ENCODE peak calls at places on chromosomes 16 and 17, in four cellular contexts. R is A549, X is IMR-90, Y is HepG2. U is an unnamed sample.
A peak's percentile ranks its signal among the peaks of the same experiment; 100 is the strongest.

GRCh38 chr17:43381621-43382020 is 17.2 kb upstream of the ARL4D start:
- DNase-seq in X (no peak), R (no peak), Y (no peak), U (no peak)

GRCh38 chr16:57377080-57377841 is 5.0 kb downstream of the CX3CL1 start:
- DNase-seq in Y (peak; percentile 64), R (peak; percentile 62), X (peak; percentile 85), U (no peak)

GRCh38 chr17:3015890-3016289 is 47.5 kb downstream of the OR1D5 start:
- DNase-seq in X (peak; percentile 46), Y (no peak), R (no peak), U (no peak)

GRCh38 chr17:16906670-16907069 is 65.2 kb downstream of the TNFRSF13B start:
- DNase-seq in R (no peak), Y (no peak), X (peak; percentile 19), U (no peak)

GRCh38 chr16:67666538-67667433 is at the start of the genes C16orf86 and ENKD1:
- DNase-seq in R (peak; percentile 62), Y (peak; percentile 83), X (peak; percentile 41), U (peak; percentile 92)

GRCh38 chr17:62714016-62714777 is 86.7 kb downstream of the MRC2 start:
- DNase-seq in X (peak; percentile 79), R (no peak), Y (no peak), U (no peak)

GRCh38 chr17:19946921-19947320 is 30.7 kb downstream of the AKAP10 start:
- DNase-seq in X (no peak), R (no peak), Y (no peak), U (no peak)

GRCh38 chr16:66418165-66418962 is 8.7 kb upstream of the BEAN1 start:
- DNase-seq in R (no peak), Y (no peak), X (no peak), U (no peak)

GRCh38 chr17:76881408-76881807 is 13.2 kb downstream of the MGAT5B start:
- DNase-seq in X (no peak), R (no peak), Y (no peak), U (no peak)

GRCh38 chr16:86089341-86089900 is 190.5 kb downstream of the IRF8 start:
- DNase-seq in R (no peak), Y (no peak), X (no peak), U (no peak)

GRCh38 chr16:65323655-65324237 is 201.9 kb upstream of the CDH11 start:
- DNase-seq in X (no peak), Y (no peak), R (no peak), U (no peak)

GRCh38 chr17:64679710-64680216 is 17.7 kb upstream of the SMURF2 start:
- DNase-seq in X (peak; percentile 99), R (peak; percentile 95), Y (peak; percentile 81), U (no peak)

GRCh38 chr17:64686705-64687104 is 24.6 kb upstream of the SMURF2 start:
- DNase-seq in R (no peak), Y (no peak), X (no peak), U (no peak)

GRCh38 chr17:48564200-48565023 is 13.7 kb downstream of the HOXB4 start:
- DNase-seq in Y (no peak), X (no peak), R (no peak), U (no peak)

GRCh38 chr17:43983515-43984411 is 20.7 kb upstream of the NAGS start:
- DNase-seq in X (no peak), R (peak; percentile 34), Y (peak; percentile 67), U (peak; percentile 80)

GRCh38 chr17:79950306-79950705 is 85.4 kb downstream of the TBC1D16 start:
- DNase-seq in Y (no peak), R (no peak), X (no peak), U (no peak)

GRCh38 chr17:78414178-78415162 is 36.0 kb downstream of the PGS1 start:
- DNase-seq in Y (no peak), R (no peak), X (no peak), U (no peak)

GRCh38 chr16:77788196-77789084 is at the start of gene VAT1L:
- DNase-seq in X (peak; percentile 63), Y (no peak), R (peak; percentile 44), U (no peak)

GRCh38 chr16:83233153-83233552 is 574.6 kb upstream of the HSBP1 start:
- DNase-seq in R (no peak), Y (no peak), X (peak; percentile 80), U (no peak)

GRCh38 chr17:3920940-3921852 is 4.9 kb upstream of the P2RX1 start:
- DNase-seq in R (no peak), X (no peak), Y (no peak), U (no peak)

GRCh38 chr17:18160128-18160856 is 23.3 kb upstream of the ALKBH5 start:
- DNase-seq in Y (no peak), X (no peak), R (no peak), U (no peak)

GRCh38 chr17:41549596-41550039 is 21.5 kb upstream of the KRT19 start:
- DNase-seq in X (peak; percentile 56), Y (no peak), R (no peak), U (peak; percentile 45)
- TF ChIP-seq MAZ in X (no peak), Y (no peak), R (no peak), U (no peak)

GRCh38 chr16:3690470-3690918 is 26.8 kb downstream of the TRAP1 start:
- DNase-seq in Y (peak; percentile 66), X (peak; percentile 94), R (peak; percentile 89), U (peak; percentile 83)
- TF ChIP-seq MAZ in Y (no peak), X (peak; percentile 76), R (no peak), U (no peak)

GRCh38 chr17:68141050-68141449 is 105.5 kb downstream of the KPNA2 start:
- DNase-seq in Y (no peak), R (no peak), X (peak; percentile 1), U (no peak)
- TF ChIP-seq MAZ in Y (no peak), R (no peak), X (no peak), U (no peak)

DNA sequence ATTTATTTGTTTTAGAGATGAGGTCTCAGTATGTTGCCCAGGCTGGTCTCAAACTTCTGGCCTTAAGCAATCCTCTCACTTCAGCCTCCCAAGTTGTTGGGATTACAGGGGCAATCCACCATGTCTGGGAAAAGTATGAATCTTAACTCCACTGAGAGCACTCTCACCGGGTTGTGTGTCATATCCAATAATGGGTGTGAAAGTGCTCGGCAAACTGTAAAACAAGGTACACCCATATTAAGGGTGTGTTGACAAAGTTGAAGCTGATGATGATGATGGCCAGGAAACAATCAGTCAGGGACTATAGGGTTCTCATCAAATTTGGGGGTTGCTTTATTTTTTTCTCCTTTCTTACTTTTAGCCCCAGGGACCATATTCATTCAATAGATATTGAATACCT is 25.3 kb upstream of the TMC5 start:
- DNase-seq in Y (no peak), X (no peak), R (no peak), U (no peak)
- TF ChIP-seq MAZ in Y (no peak), X (no peak), R (no peak), U (no peak)

GRCh38 chr17:29135464-29135863 is 44.7 kb downstream of the MYO18A start:
- DNase-seq in Y (no peak), X (no peak), R (no peak), U (no peak)

GRCh38 chr17:29136998-29137730 is 43.0 kb downstream of the MYO18A start:
- DNase-seq in Y (no peak), X (peak; percentile 79), R (no peak), U (no peak)

GRCh38 chr17:29129731-29130130 is 50.5 kb downstream of the MYO18A start:
- DNase-seq in R (no peak), X (no peak), Y (no peak), U (no peak)

GRCh38 chr17:29131814-29132682 is 48.1 kb downstream of the MYO18A start:
- DNase-seq in R (no peak), Y (no peak), X (peak; percentile 86), U (peak; percentile 70)

DNA sequence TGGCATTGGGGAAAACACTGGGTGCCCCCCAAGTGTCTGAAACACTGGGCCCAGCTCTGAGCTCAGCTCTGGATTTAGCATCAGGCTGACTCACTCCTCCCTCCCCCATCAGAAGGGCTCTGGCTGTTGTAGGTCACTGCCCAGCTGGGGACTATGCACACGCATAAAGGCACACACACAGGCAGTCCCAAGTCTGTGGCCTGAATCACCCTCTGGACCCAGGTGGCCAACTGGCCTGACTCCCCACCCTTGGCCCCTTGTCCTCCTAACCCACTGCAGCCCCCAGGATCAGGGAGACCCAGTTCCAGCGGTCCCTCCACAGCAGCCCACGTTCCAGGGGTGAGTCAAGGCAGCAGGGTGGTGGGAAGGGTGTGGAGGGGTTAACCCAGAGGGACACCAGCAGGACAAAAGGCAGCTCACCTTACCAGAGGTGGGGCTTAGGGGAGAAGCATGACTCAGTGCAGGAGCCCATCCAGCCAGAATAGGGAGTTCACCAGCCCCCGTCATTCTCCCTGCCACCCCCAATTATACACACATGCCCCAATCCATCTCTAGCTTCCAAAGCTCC is 47.0 kb downstream of the MYO18A start:
- DNase-seq in X (peak; percentile 89), Y (no peak), R (peak; percentile 50), U (peak; percentile 79)
- TF ChIP-seq MAZ in X (peak; percentile 67), Y (no peak), R (no peak), U (peak; percentile 27)

GRCh38 chr16:89315791-89316581 is 98.5 kb downstream of the ZNF778 start:
- DNase-seq in X (peak; percentile 89), R (peak; percentile 58), Y (peak; percentile 29), U (peak; percentile 33)
- TF ChIP-seq MAZ in X (no peak), R (no peak), Y (no peak), U (no peak)

DNA sequence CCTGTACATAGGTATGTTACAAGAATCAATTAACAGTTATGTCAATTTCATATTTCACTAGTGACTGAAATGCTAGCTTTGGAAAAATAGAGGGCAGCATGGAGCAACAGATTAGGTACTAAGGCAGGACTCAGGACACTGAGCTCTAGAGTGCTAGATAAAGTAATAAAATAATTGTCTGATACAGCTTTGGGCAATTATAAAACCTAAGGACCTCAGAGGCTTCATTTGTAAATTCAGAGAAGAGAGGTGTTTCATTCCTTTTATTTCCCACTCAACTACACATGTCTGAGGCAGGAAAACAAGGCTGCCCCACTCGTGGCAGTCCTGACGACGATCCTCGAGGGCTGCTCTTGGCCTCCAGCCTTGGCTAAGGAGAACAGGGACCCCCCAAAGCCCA is 81.5 kb downstream of the CA4 start:
- DNase-seq in R (peak; percentile 44), Y (peak; percentile 18), X (peak; percentile 39), U (no peak)
- TF ChIP-seq MAZ in R (no peak), Y (no peak), X (no peak), U (no peak)

GRCh38 chr17:72030067-72030899 is 90.5 kb upstream of the SOX9 start:
- DNase-seq in X (peak; percentile 61), Y (peak; percentile 16), R (peak; percentile 82), U (no peak)
- TF ChIP-seq MAZ in X (peak; percentile 22), Y (no peak), R (no peak), U (no peak)

U was measured in K562.